ENCODE peak calls at places on chromosomes 4 and X, in six cellular contexts. F is CD8-positive, alpha-beta T cell; Q is astrocyte of the spinal cord; J is fibroblast of the aortic adventitia; A is AG09309; G is OCI-LY7. I is an unnamed sample.

GRCh38 chr4:10403633-10404445 is 53.4 kb downstream of the ZNF518B start:
- DNase-seq in J (peak), A (no peak), F (no peak), G (peak), Q (peak), I (peak)

GRCh38 chr4:30924521-30924920 is 204.4 kb downstream of the PCDH7 start:
- DNase-seq in Q (no peak), A (no peak), J (no peak), F (no peak), G (no peak), I (no peak)

GRCh38 chrX:150482537-150483217 is 85.7 kb upstream of the MTM1 start:
- DNase-seq in A (peak), Q (peak), F (peak), G (no peak), J (peak), I (peak)

GRCh38 chrX:129655547-129656248 is 942 bp upstream of the APLN start:
- DNase-seq in G (peak), Q (no peak), J (no peak), A (no peak), F (no peak), I (no peak)

GRCh38 chr4:2927016-2927695 is 36.0 kb downstream of the NOP14 start:
- DNase-seq in J (no peak), A (no peak), F (no peak), Q (no peak), G (no peak), I (no peak)

GRCh38 chrX:41677183-41677582 is 11.6 kb upstream of the GPR34 start:
- DNase-seq in J (no peak), A (no peak), Q (no peak), F (no peak), G (no peak), I (no peak)

GRCh38 chr4:169604903-169605331 is 7.5 kb downstream of the NEK1 start:
- DNase-seq in J (no peak), Q (peak), G (no peak), F (no peak), A (no peak), I (no peak)

GRCh38 chrX:39012561-39013209 is 211.4 kb downstream of the MID1IP1 start:
- DNase-seq in Q (no peak), J (peak), G (no peak), A (no peak), F (no peak), I (peak)

GRCh38 chr4:90142091-90142490 is 14.9 kb downstream of the CCSER1 start:
- DNase-seq in Q (no peak), J (no peak), A (no peak), G (no peak), F (no peak), I (no peak)

GRCh38 chr4:12041828-12042227 is 613.1 kb upstream of the HS3ST1 start:
- DNase-seq in F (no peak), G (no peak), Q (no peak), J (no peak), A (no peak), I (no peak)
- H3K4me3 ChIP-seq in F (no peak), G (no peak), Q (no peak), J (no peak), A (no peak), I (no peak)

DNA sequence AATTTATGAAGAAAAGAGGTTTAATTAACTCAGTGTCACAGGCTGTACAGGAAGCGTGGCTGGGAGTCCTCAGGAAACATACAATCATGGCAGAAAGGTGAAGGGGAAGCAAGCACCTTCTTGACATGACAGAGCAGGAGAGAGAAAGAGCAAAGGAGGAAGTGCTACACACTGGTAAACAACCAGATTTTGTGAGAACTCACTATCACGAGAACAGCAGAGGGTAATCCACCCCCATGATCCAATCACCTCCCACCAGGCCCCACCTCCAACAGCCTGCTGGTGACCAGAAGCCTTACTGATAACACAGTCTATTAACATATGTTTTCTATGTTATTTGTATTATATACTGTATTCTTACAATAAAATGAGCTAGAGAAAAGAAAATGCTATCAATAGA is 254.8 kb downstream of the PCDH10 start:
- DNase-seq in J (no peak), G (no peak), F (no peak), A (no peak), Q (no peak), I (no peak)
- TF ChIP-seq CTCF in J (no peak), G (no peak), F (no peak), A (no peak), Q (no peak), I (no peak)

GRCh38 chr4:706834-707598 is 1.4 kb downstream of the PCGF3 start:
- DNase-seq in G (no peak), Q (no peak), J (no peak), A (no peak), F (no peak), I (no peak)
- H3K4me3 ChIP-seq in G (peak), Q (peak), J (peak), A (peak), F (no peak), I (peak)

GRCh38 chr4:81081156-81081555 is 50.6 kb downstream of the BMP3 start:
- DNase-seq in J (no peak), G (no peak), Q (no peak), F (no peak), A (no peak), I (no peak)

GRCh38 chr4:81085291-81085690 is 54.8 kb downstream of the BMP3 start:
- DNase-seq in J (peak), F (no peak), Q (no peak), G (no peak), A (no peak), I (no peak)

GRCh38 chr4:81084624-81085023 is 54.1 kb downstream of the BMP3 start:
- DNase-seq in J (peak), F (no peak), A (no peak), Q (no peak), G (no peak), I (no peak)

GRCh38 chr4:81085979-81086378 is 55.5 kb downstream of the BMP3 start:
- DNase-seq in A (no peak), J (no peak), Q (no peak), F (no peak), G (no peak), I (no peak)

GRCh38 chr4:81084029-81084428 is 53.5 kb downstream of the BMP3 start:
- DNase-seq in A (peak), J (peak), Q (peak), G (no peak), F (no peak), I (no peak)
- TF ChIP-seq CTCF in A (peak), J (peak), Q (peak), G (no peak), F (no peak), I (peak)